ENCODE peak calls at places on chromosomes 6 and 20, in four cellular contexts. F is fibroblast of villous mesenchyme; H is CD8-positive, alpha-beta T cell; A is AG04449. U is an unnamed sample.

GRCh38 chr6:42136508-42137191 is 5.8 kb downstream of the C6orf132 start:
- DNase-seq in H (peak), F (peak), A (no peak), U (no peak)

GRCh38 chr6:139525415-139525814 is 151.0 kb upstream of the CITED2 start:
- DNase-seq in A (no peak), F (peak), H (no peak), U (no peak)

GRCh38 chr6:112235956-112236355 is 18.4 kb downstream of the LAMA4 start:
- DNase-seq in F (peak), H (peak), A (no peak), U (no peak)

GRCh38 chr6:126631343-126631742 is 291.4 kb downstream of the CENPW start:
- DNase-seq in F (peak), A (no peak), H (no peak), U (no peak)

GRCh38 chr6:19812512-19813119 is 24.6 kb upstream of the ID4 start:
- DNase-seq in H (no peak), F (peak), A (no peak), U (no peak)

GRCh38 chr6:87220997-87221396 is 65.6 kb downstream of the ZNF292 start:
- DNase-seq in F (no peak), H (no peak), A (no peak), U (no peak)

GRCh38 chr20:48609491-48609978 is 218.3 kb downstream of the PREX1 start:
- DNase-seq in H (no peak), A (no peak), F (no peak), U (no peak)

GRCh38 chr6:144248470-144249301 is 36.4 kb upstream of the UTRN start:
- DNase-seq in H (no peak), F (peak), A (peak), U (no peak)

GRCh38 chr20:46316984-46317684 is 8.8 kb upstream of the CDH22 start:
- DNase-seq in F (no peak), A (no peak), H (no peak), U (no peak)

GRCh38 chr6:16683524-16684194 is 77.6 kb downstream of the ATXN1 start:
- DNase-seq in F (peak), A (no peak), H (no peak), U (no peak)

GRCh38 chr20:22471156-22471836 is 113.1 kb downstream of the FOXA2 start:
- DNase-seq in H (no peak), F (no peak), A (no peak), U (no peak)

GRCh38 chr20:22474215-22474614 is 110.2 kb downstream of the FOXA2 start:
- DNase-seq in A (no peak), F (no peak), H (no peak), U (no peak)

GRCh38 chr20:22473293-22473692 is 111.1 kb downstream of the FOXA2 start:
- DNase-seq in F (no peak), A (no peak), H (no peak), U (no peak)

GRCh38 chr20:22470620-22471026 is 113.7 kb downstream of the FOXA2 start:
- DNase-seq in H (no peak), A (no peak), F (no peak), U (no peak)

GRCh38 chr20:22472386-22472785 is 112.0 kb downstream of the FOXA2 start:
- DNase-seq in A (no peak), F (no peak), H (no peak), U (no peak)
- H3K4me3 ChIP-seq in A (no peak), F (no peak), H (no peak), U (no peak)

DNA sequence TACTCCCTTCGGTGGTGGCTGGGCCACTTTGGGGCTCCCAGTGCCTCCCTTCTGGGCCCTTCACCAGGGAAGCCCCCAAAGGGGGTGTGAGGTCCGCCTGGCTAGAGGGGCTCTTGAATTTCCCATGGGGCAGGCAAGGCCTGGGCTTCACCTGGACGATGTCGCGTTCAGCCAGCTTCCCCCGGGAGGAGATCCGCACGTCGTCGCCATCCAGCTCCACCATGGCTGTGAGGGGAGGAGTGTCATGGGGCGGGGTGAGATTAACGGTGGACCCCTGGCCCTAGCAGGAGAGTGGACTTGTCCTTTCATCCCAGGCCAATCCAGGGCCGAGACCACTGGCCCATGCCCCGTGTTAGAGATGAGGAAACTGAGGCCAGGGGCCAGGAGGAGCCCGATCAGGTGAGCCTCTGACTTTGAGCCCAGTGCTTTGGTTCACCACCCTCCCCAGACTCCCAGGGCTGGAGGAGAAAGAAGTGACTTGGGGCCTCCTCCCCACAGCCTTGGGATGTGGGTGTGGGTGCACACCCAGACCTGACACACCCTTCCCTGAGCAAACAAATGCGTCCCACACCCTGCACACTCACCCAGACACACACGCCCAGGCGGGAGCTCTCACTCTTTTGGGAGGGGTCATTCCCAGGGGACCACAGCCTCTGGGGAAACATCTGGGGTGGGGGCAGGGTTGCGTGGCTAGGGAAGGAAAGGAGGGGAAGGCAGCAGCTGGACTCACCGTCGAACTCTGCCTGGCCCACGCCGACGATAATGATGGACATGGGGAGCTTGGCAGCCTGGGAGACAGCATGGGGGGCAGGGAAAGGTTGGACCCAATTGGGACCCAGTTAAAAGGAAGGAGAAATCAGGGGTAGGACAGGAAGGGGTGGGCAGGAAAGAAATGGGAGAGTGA is 46.2 kb downstream of the RAB44 start:
- DNase-seq in F (no peak), H (no peak), A (no peak), U (no peak)
- H3K4me3 ChIP-seq in F (no peak), H (no peak), A (no peak), U (no peak)

DNA sequence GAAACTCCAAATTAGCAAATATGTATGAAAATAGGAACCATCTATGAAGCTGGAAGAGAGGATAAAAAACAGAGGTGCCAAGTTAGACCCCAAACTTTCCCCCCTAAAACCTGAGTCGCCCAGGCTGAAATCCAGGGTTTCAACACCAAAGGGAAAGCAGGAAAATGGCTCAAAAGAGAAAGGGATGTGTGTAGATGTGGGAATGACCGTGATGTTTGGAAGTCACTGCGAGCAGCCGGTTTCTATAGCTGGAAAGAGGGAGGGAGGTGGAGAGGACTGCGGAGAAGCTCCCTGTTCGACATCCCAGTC is 4.5 kb downstream of the RING1 start:
- DNase-seq in H (no peak), A (no peak), F (peak), U (no peak)
- H3K4me3 ChIP-seq in H (peak), A (peak), F (peak), U (no peak)

GRCh38 chr6:26031151-26031594 is 56.1 kb upstream of the HFE start:
- DNase-seq in F (no peak), H (no peak), A (no peak), U (no peak)

GRCh38 chr6:26029570-26029856 is 57.7 kb upstream of the HFE start:
- DNase-seq in F (no peak), A (no peak), H (no peak), U (no peak)

GRCh38 chr6:26031595-26032386 is 55.4 kb upstream of the HFE start:
- DNase-seq in A (no peak), F (peak), H (peak), U (peak)

GRCh38 chr6:26029857-26030653 is 57.2 kb upstream of the HFE start:
- DNase-seq in F (no peak), H (no peak), A (no peak), U (no peak)

GRCh38 chr6:26030716-26031115 is 56.5 kb upstream of the HFE start:
- DNase-seq in H (no peak), F (no peak), A (no peak), U (no peak)
- H3K4me3 ChIP-seq in H (no peak), F (peak), A (no peak), U (no peak)

GRCh38 chr6:45533394-45533793 is 155.7 kb upstream of the SUPT3H start:
- DNase-seq in H (no peak), F (no peak), A (no peak), U (no peak)
- H3K4me3 ChIP-seq in H (no peak), F (peak), A (no peak), U (no peak)

GRCh38 chr6:29949934-29950333 is 7.6 kb downstream of the HLA-A start:
- DNase-seq in F (no peak), H (no peak), A (no peak), U (no peak)

GRCh38 chr6:29946380-29946779 is 4.0 kb downstream of the HLA-A start:
- DNase-seq in A (no peak), H (no peak), F (no peak), U (peak)

GRCh38 chr6:29946787-29947186 is 4.5 kb downstream of the HLA-A start:
- DNase-seq in F (no peak), A (no peak), H (no peak), U (peak)

GRCh38 chr6:29947292-29947980 is 5.1 kb downstream of the HLA-A start:
- DNase-seq in F (no peak), A (no peak), H (no peak), U (no peak)

GRCh38 chr6:29948277-29948676 is 5.9 kb downstream of the HLA-A start:
- DNase-seq in H (no peak), F (no peak), A (no peak), U (no peak)
- H3K4me3 ChIP-seq in H (no peak), F (no peak), A (no peak), U (no peak)

GRCh38 chr6:167089243-167090142 is 33.4 kb upstream of the CCR6 start:
- DNase-seq in A (no peak), H (no peak), F (no peak), U (no peak)
- H3K4me3 ChIP-seq in A (no peak), H (no peak), F (no peak), U (no peak)

GRCh38 chr6:27144740-27145079 is 102.8 kb upstream of the PRSS16 start:
- DNase-seq in F (no peak), H (no peak), A (no peak), U (no peak)

GRCh38 chr6:27149140-27149539 is 98.4 kb upstream of the PRSS16 start:
- DNase-seq in A (no peak), H (no peak), F (no peak), U (no peak)

GRCh38 chr6:27146706-27147507 is 100.6 kb upstream of the PRSS16 start:
- DNase-seq in F (peak), H (peak), A (peak), U (peak)

GRCh38 chr6:27145731-27146455 is 101.6 kb upstream of the PRSS16 start:
- DNase-seq in A (peak), H (peak), F (peak), U (peak)

DNA sequence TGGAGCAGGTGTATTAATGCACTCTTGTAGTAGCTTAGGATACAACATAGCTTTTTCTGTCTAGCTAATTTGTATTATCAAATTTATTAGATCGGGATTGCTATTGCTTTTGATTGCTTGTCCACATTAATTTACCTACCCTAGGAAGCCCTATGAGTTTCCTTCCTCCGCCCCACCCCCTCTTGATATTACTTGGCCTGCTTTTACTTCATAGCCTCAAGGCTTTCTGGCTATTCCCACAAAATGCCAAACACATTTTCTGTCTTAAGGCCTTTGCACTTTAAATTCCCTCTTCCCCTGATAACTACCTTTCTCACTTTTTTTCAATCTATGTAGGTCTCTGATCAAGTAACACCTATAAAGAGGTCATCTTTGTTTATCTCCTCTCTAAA is 99.1 kb upstream of the PRSS16 start:
- DNase-seq in F (no peak), H (no peak), A (no peak), U (no peak)
- H3K4me3 ChIP-seq in F (no peak), H (no peak), A (no peak), U (no peak)

GRCh38 chr6:155314092-155314772 is at the start of gene TFB1M:
- DNase-seq in H (peak), F (peak), A (peak), U (peak)

GRCh38 chr6:155313602-155314091 is 637 bp downstream of the TFB1M start:
- DNase-seq in A (no peak), H (peak), F (peak), U (no peak)

GRCh38 chr6:155316419-155316818 is 2.1 kb upstream of the TFB1M start:
- DNase-seq in H (no peak), A (no peak), F (no peak), U (no peak)

GRCh38 chr6:155315516-155315871 is 1.2 kb upstream of the TFB1M start:
- DNase-seq in A (no peak), F (peak), H (no peak), U (no peak)

DNA sequence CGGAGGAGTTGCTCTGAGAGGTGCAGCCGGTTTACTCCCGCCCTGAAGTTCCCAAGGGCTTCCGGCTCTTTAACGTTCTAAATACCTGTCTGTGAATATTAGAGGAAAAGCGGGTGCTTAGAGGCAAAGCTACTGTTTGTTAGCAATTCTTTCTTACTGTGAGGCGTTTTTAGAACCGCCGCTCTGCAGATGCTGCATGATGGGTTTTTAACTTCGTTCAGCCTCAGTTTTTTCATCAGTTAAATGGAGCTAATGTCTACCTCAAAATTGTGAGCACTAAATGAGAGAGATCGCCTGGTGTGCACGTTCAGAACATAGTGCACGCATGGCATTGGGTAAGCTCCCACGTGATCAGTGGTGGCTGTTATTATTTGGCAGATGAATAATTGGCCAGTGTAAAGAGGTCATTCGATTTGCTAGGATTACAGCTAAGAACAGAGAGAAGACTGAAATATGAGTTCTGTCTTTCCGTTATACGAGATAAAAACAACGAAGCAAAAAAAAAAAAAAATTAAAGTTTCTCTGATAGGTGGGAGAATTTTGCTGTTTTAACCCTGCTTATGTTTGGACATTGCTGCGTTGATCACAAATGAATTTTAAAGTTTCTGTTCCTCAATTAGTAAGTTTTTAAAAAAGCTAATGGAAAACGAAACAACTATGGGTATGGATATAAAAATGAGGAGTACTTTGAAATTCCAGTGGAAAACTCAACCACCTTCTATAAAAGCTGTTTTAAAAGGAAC is 660 bp upstream of the TFB1M start:
- DNase-seq in A (peak), H (no peak), F (peak), U (peak)
- H3K4me3 ChIP-seq in A (peak), H (peak), F (peak), U (peak)